ENCODE peak calls at places on chromosome 18, in six cellular contexts. Y, E, V, J, S and Z are unnamed samples.

GRCh38 chr18:35352283-35352682 is 8.1 kb upstream of the ZNF24 start:
- DNase-seq in Y (no peak), E (no peak), V (no peak), J (no peak), S (no peak), Z (no peak)

GRCh38 chr18:46034230-46034629 is 37.8 kb downstream of the PSTPIP2 start:
- DNase-seq in Y (no peak), E (no peak), V (no peak), J (no peak), S (no peak), Z (no peak)

GRCh38 chr18:64103979-64104378 is 44.9 kb downstream of the LINC00305 start:
- DNase-seq in Y (no peak), E (no peak), V (no peak), J (no peak), S (no peak), Z (no peak)

GRCh38 chr18:7879717-7880116 is 312.6 kb downstream of the PTPRM start:
- DNase-seq in Y (no peak), E (no peak), V (no peak), J (no peak), S (no peak), Z (no peak)

GRCh38 chr18:34976534-34976898 is 64.7 kb upstream of the MAPRE2 start:
- DNase-seq in Y (no peak), E (no peak), V (no peak), J (no peak), S (no peak), Z (no peak)

GRCh38 chr18:13558132-13558531 is 168.2 kb downstream of the FAM210A start:
- DNase-seq in Y (peak), E (no peak), V (no peak), J (peak), S (peak), Z (peak)

GRCh38 chr18:36132756-36133155 is 3.1 kb downstream of the ELP2 start:
- DNase-seq in Y (no peak), E (no peak), V (no peak), J (no peak), S (no peak), Z (no peak)

GRCh38 chr18:457120-457519 is 43.4 kb downstream of the COLEC12 start:
- DNase-seq in Y (no peak), E (no peak), V (no peak), J (no peak), S (no peak), Z (no peak)

GRCh38 chr18:23924813-23925212 is 89.7 kb upstream of the TTC39C start:
- DNase-seq in Y (no peak), E (no peak), V (no peak), J (no peak), S (no peak), Z (no peak)

GRCh38 chr18:44856157-44856556 is 175.5 kb downstream of the SETBP1 start:
- DNase-seq in Y (no peak), E (no peak), V (peak), J (no peak), S (no peak), Z (no peak)

GRCh38 chr18:56168049-56168781 is 470.2 kb downstream of the TXNL1 start:
- DNase-seq in Y (no peak), E (no peak), V (no peak), J (no peak), S (no peak), Z (no peak)

GRCh38 chr18:23226930-23227728 is 91.8 kb downstream of the CABLES1 start:
- DNase-seq in Y (no peak), E (no peak), V (no peak), J (no peak), S (no peak), Z (no peak)

GRCh38 chr18:62603211-62603610 is 80.4 kb downstream of the ZCCHC2 start:
- DNase-seq in Y (no peak), E (no peak), V (no peak), J (no peak), S (no peak), Z (no peak)

GRCh38 chr18:45722899-45723298 is 1.1 kb upstream of the SLC14A1 start:
- DNase-seq in Y (peak), E (peak), V (no peak), J (peak), S (peak), Z (peak)

GRCh38 chr18:46761054-46761769 is 4.4 kb upstream of the ST8SIA5 start:
- DNase-seq in Y (no peak), E (no peak), V (peak), J (no peak), S (no peak), Z (no peak)

GRCh38 chr18:73639788-73640187 is 507.8 kb downstream of the FBXO15 start:
- DNase-seq in Y (no peak), E (no peak), V (no peak), J (no peak), S (no peak), Z (no peak)

GRCh38 chr18:57154389-57154788 is 7.5 kb downstream of the BOD1L2 start:
- DNase-seq in Y (no peak), E (no peak), V (peak), J (no peak), S (peak), Z (no peak)

GRCh38 chr18:67517224-67517765 is 775 bp upstream of the DSEL start:
- DNase-seq in Y (no peak), E (no peak), V (no peak), J (peak), S (peak), Z (no peak)

GRCh38 chr18:2948038-2948437 is 64.9 kb downstream of the LPIN2 start:
- DNase-seq in Y (no peak), E (no peak), V (no peak), J (no peak), S (no peak), Z (no peak)

GRCh38 chr18:70046207-70046606 is 98.5 kb upstream of the CD226 start:
- DNase-seq in Y (no peak), E (no peak), V (no peak), J (no peak), S (peak), Z (no peak)

GRCh38 chr18:49853436-49853835 is 40.1 kb upstream of the ACAA2 start:
- DNase-seq in Y (no peak), E (no peak), V (no peak), J (no peak), S (no peak), Z (no peak)